ENCODE peak calls at places on chromosomes 2 and 18, in five cellular contexts. W is K562, N is SK-N-SH, I is GM12878, V is IMR-90. Q is an unnamed sample.

GRCh38 chr2:11073791-11074190 is 81.5 kb upstream of the SLC66A3 start:
- DNase-seq in W (no peak), N (no peak), I (no peak), V (peak; percentile 74), Q (no peak)

GRCh38 chr2:12721571-12722444 is 5.1 kb downstream of the TRIB2 start:
- DNase-seq in W (no peak), N (no peak), I (no peak), V (peak; percentile 57), Q (no peak)

GRCh38 chr2:242030226-242030575 is 160.7 kb downstream of the RTP5 start:
- DNase-seq in W (no peak), N (no peak), I (no peak), V (no peak), Q (no peak)

GRCh38 chr18:3906072-3906471 is 456.1 kb downstream of the TGIF1 start:
- DNase-seq in W (no peak), N (no peak), I (peak; percentile 11), V (no peak), Q (no peak)

GRCh38 chr18:9951022-9951859 is 37.4 kb downstream of the VAPA start:
- DNase-seq in W (peak; percentile 79), N (peak; percentile 57), I (no peak), V (peak; percentile 79), Q (peak; percentile 25)

GRCh38 chr2:9285921-9286320 is 79.3 kb downstream of the ASAP2 start:
- DNase-seq in W (no peak), N (no peak), I (no peak), V (no peak), Q (no peak)

GRCh38 chr2:28430377-28430765 is 37.7 kb downstream of the FOSL2 start:
- DNase-seq in W (no peak), N (no peak), I (no peak), V (no peak), Q (no peak)

GRCh38 chr18:80193701-80194100 is 53.6 kb downstream of the PARD6G start:
- DNase-seq in W (no peak), N (no peak), I (no peak), V (no peak), Q (no peak)

GRCh38 chr18:12091742-12092141 is 1.9 kb upstream of the ANKRD62 start:
- DNase-seq in W (no peak), N (no peak), I (no peak), V (no peak), Q (no peak)

GRCh38 chr2:152176113-152176714 is 651 bp upstream of the STAM2 start:
- DNase-seq in W (no peak), N (no peak), I (no peak), V (peak; percentile 38), Q (peak; percentile 22)

GRCh38 chr2:75515584-75516368 is 45.0 kb downstream of the EVA1A start:
- DNase-seq in W (no peak), N (no peak), I (no peak), V (no peak), Q (no peak)

GRCh38 chr2:201130524-201131186 is 14.7 kb downstream of the CFLAR start:
- DNase-seq in W (peak; percentile 69), N (no peak), I (no peak), V (peak; percentile 91), Q (no peak)

GRCh38 chr2:196610796-196611195 is 28.7 kb upstream of the CCDC150 start:
- DNase-seq in W (no peak), N (no peak), I (no peak), V (no peak), Q (no peak)

GRCh38 chr2:240362826-240363717 is 72.4 kb upstream of the GPC1 start:
- DNase-seq in W (no peak), N (no peak), I (no peak), V (no peak), Q (no peak)

GRCh38 chr2:235779444-235779896 is 285.6 kb downstream of the AGAP1 start:
- DNase-seq in W (peak; percentile 67), N (peak; percentile 78), I (no peak), V (peak; percentile 64), Q (peak; percentile 72)

GRCh38 chr18:73766915-73767314 is 380.7 kb downstream of the FBXO15 start:
- DNase-seq in W (no peak), N (no peak), I (no peak), V (no peak), Q (no peak)

GRCh38 chr18:56021136-56021813 is 433.3 kb upstream of the TCF4 start:
- DNase-seq in W (no peak), N (no peak), I (no peak), V (peak; percentile 51), Q (no peak)

GRCh38 chr2:120883607-120884405 is 148.1 kb downstream of the GLI2 start:
- DNase-seq in W (no peak), N (no peak), I (no peak), V (no peak), Q (no peak)

GRCh38 chr2:230525682-230526081 is 109.7 kb downstream of the SP100 start:
- DNase-seq in W (no peak), N (no peak), I (no peak), V (no peak), Q (no peak)

GRCh38 chr2:177148477-177149154 is 64.0 kb upstream of the HNRNPA3 start:
- DNase-seq in W (peak; percentile 89), N (peak; percentile 70), I (peak; percentile 45), V (peak; percentile 66), Q (peak; percentile 61)

DNA sequence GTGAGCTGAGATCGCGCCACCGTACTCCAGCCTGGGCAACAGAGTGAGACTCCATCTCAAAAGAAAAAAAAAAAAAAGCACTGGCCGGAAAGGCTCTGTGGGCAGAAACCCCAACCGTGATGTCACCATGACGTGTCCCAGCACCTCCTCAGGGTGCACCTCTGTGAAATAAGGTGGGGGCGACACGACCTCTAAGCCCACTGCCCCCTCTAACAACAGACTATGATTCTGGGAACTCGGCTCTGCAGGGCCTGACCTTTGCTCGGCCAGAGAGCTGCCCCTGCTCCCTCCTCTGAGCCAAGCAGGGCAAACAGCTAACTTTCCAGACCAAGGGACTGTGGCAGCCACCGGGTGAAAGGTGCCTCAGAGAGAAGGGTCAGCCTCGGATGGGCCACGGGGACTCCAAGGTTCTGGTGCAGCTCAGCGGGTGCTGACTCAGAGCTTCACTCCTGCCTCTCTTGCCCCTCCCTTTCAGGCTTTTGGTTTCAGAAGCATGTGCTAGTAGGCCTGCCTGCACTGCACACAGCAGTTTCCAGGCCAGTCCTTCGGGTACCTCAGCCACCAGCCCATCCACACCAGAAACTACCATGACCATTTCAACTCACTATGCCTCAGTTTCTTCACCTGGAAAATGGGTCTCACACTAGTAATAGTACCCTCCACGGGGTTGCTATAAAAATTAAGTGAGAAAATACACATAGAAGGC is 8.0 kb downstream of the TMBIM1 start:
- DNase-seq in W (peak; percentile 77), N (no peak), I (no peak), V (peak; percentile 80), Q (no peak)
- TF ChIP-seq RCOR1 in W (no peak), N (no peak), I (no peak), V (no peak), Q (no peak)

DNA sequence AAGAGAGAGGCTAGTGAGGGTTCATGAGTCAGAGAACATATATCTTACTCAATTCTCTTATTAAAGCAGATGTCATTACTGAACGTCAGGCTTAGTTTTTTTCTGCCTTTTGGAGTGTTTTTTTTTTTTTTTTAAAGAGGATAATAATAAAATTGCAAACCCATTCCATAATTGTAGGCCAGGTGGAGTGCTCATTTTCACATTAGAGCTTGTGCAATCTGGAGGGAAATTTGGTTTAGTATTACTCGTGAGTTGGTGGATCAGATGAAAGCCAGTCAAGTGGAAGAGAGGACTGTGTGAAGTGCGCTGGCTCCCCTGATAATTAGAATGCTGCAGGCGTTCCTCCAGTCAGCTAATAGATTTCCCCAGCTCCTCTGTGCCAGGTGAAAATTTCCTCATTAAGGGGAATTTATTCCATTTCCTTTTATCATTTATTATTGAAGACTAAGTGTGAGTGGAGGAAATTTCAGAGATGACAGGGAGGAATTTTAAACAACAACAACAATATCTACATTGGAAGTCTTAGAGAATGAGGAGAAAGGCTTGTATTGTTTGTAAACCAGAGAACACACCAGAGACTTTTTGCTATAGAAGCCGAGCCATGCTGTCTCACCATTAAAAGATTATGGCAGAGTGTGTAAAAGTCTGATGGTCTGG is 74.6 kb downstream of the CPS1 start:
- DNase-seq in W (no peak), N (no peak), I (no peak), V (no peak), Q (no peak)
- TF ChIP-seq RCOR1 in W (no peak), N (no peak), I (no peak), V (no peak), Q (no peak)

DNA sequence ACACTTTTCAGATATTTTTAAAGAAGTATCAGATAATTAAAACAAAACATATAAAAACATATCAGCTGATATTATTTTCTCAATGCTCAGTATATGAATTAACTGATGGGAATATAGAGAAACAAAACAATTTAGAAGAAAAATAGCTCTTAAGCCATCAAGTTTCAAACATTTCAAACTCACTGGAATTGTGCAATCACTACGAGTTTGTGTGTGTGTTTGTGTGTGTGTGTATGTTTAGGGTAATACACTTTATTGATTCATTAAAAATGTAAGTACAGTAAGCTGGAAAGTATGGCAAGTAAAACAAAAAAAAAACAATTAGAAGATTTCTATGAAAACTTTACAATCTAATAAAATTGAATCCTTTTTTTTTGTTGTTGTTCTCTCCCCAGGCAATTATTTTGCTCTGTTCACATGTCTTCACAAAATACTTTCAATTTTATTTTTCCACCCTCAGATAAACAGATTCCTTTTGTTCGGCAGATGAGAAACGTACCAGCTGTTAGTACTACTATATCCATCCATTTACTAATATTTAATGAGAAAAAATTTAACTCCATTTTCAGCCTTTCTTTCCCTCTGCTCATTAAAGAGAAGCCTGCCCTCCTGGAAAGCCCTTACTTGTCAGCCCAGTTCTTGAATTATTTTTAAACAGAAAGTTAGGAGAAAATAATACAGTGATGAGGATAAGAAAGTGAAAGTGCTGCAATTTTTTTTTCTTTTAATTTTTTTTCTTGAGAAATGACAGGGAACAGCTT is 87.6 kb downstream of the SLC8A1 start:
- DNase-seq in W (no peak), N (no peak), I (no peak), V (peak; percentile 44), Q (no peak)
- TF ChIP-seq RCOR1 in W (no peak), N (no peak), I (no peak), V (no peak), Q (no peak)

GRCh38 chr2:166344286-166345113 is 31.2 kb downstream of the SCN9A start:
- DNase-seq in W (peak; percentile 40), N (peak; percentile 38), I (no peak), V (peak; percentile 87), Q (no peak)
- TF ChIP-seq RCOR1 in W (no peak), N (peak; percentile 34), I (no peak), V (no peak), Q (no peak)

GRCh38 chr2:102708847-102709559 is 52.8 kb upstream of the TMEM182 start:
- DNase-seq in W (no peak), N (no peak), I (no peak), V (peak; percentile 65), Q (peak; percentile 79)
- TF ChIP-seq RCOR1 in W (no peak), N (no peak), I (no peak), V (no peak), Q (no peak)